ENCODE peak calls at places on chromosomes 1 and 21, in ten cellular contexts. I is amygdala; M is stimulated activated CD4-positive, alpha-beta T cell treated with anti-CD3 and anti-CD28 coated beads, Interleukin-1b, Interleukin-23, amount 100 ng/mL, for 4 hours; H is tibial artery; R is caudate nucleus; J is adipocyte; D is stimulated activated CD8-positive, alpha-beta memory T cell treated with anti-CD3 and anti-CD28 coated beads, Interleukin-7, amount 100 ng/mL, for 4 hours; A is Jurkat, Clone E6-1; L is activated CD4-positive, alpha-beta T cell treated with anti-CD3 and anti-CD28 coated beads, Interleukin-2, amount 50 U/mL, for 24 hours; Y is islet precursor cell. S is an unnamed sample.

GRCh38 chr1:152946651-152947256 is at the start of gene SPRR5:
- DNase-seq in M (no peak), L (no peak), A (no peak), I (no peak), R (no peak), J (no peak), Y (no peak), D (no peak), H (no peak), S (no peak)

GRCh38 chr1:234551032-234551378 is 59.0 kb downstream of the IRF2BP2 start:
- DNase-seq in M (no peak), Y (peak; percentile 62), D (no peak), H (no peak), L (no peak), R (no peak), J (no peak), A (no peak), I (peak; percentile 54), S (no peak)

GRCh38 chr1:211684791-211685190 is 9.4 kb upstream of the NEK2 start:
- DNase-seq in J (peak; percentile 60), A (no peak), D (no peak), H (no peak), Y (no peak), M (no peak), R (no peak), I (no peak), L (no peak), S (no peak)

GRCh38 chr1:8213676-8214075 is 104.2 kb upstream of the SLC45A1 start:
- DNase-seq in M (no peak), I (no peak), J (no peak), D (no peak), H (no peak), Y (no peak), A (no peak), L (no peak), R (no peak), S (no peak)

GRCh38 chr1:169460193-169460833 is 25.4 kb downstream of the SLC19A2 start:
- DNase-seq in H (no peak), A (no peak), L (peak; percentile 11), R (no peak), J (no peak), M (no peak), I (no peak), D (no peak), Y (no peak), S (no peak)

GRCh38 chr1:40709100-40709801 is 17.7 kb downstream of the NFYC start:
- DNase-seq in I (peak; percentile 90), A (peak; percentile 50), R (peak; percentile 79), M (peak; percentile 19), D (peak; percentile 55), Y (peak; percentile 96), L (peak; percentile 71), H (peak; percentile 86), J (peak; percentile 96), S (peak; percentile 88)

GRCh38 chr1:108045370-108045950 is 80.5 kb upstream of the VAV3 start:
- DNase-seq in R (no peak), L (no peak), I (no peak), M (no peak), H (no peak), A (no peak), J (no peak), D (no peak), Y (peak; percentile 54), S (no peak)

GRCh38 chr1:10601342-10602060 is 126.8 kb downstream of the PEX14 start:
- DNase-seq in H (no peak), D (no peak), M (no peak), J (no peak), L (no peak), Y (no peak), R (no peak), A (no peak), I (no peak), S (no peak)

GRCh38 chr21:39094847-39095525 is 88.3 kb downstream of the PSMG1 start:
- DNase-seq in M (no peak), I (no peak), R (no peak), J (peak; percentile 58), Y (no peak), L (no peak), A (no peak), D (no peak), H (peak; percentile 54), S (peak; percentile 46)

GRCh38 chr1:37793773-37794371 is at the start of gene MANEAL:
- DNase-seq in J (peak; percentile 79), L (no peak), D (peak; percentile 17), M (peak; percentile 26), H (peak; percentile 68), Y (peak; percentile 79), A (no peak), I (peak; percentile 48), R (no peak), S (peak; percentile 63)

GRCh38 chr21:46545363-46545762 is 59.5 kb downstream of the S100B start:
- DNase-seq in J (no peak), L (no peak), A (no peak), D (no peak), I (no peak), M (no peak), R (no peak), H (no peak), Y (peak; percentile 85), S (peak; percentile 6)

GRCh38 chr1:26378088-26378878 is 5.7 kb upstream of the ZNF683 start:
- DNase-seq in I (no peak), L (peak; percentile 64), Y (no peak), A (peak; percentile 97), R (no peak), D (peak; percentile 80), J (peak; percentile 95), H (no peak), M (peak; percentile 32), S (peak; percentile 94)

GRCh38 chr1:37257646-37258045 is 216.7 kb upstream of the ZC3H12A start:
- DNase-seq in R (no peak), J (no peak), D (no peak), I (no peak), L (no peak), A (no peak), M (no peak), H (no peak), Y (no peak), S (no peak)

GRCh38 chr1:219220945-219221344 is 47.3 kb downstream of the LYPLAL1 start:
- DNase-seq in J (no peak), R (no peak), Y (no peak), M (no peak), I (no peak), D (no peak), A (no peak), L (no peak), H (no peak), S (peak; percentile 29)

GRCh38 chr1:29645586-29645985 is 409.3 kb downstream of the PTPRU start:
- DNase-seq in A (no peak), J (no peak), H (peak; percentile 9), I (no peak), R (no peak), L (no peak), M (no peak), D (no peak), Y (peak; percentile 23), S (no peak)

GRCh38 chr1:24301395-24302175 is 17.6 kb upstream of the GRHL3 start:
- DNase-seq in D (no peak), L (no peak), A (no peak), I (no peak), J (peak; percentile 19), H (no peak), R (no peak), M (no peak), Y (no peak), S (no peak)

GRCh38 chr1:183215936-183216335 is 29.9 kb downstream of the LAMC2 start:
- DNase-seq in I (no peak), D (no peak), A (no peak), J (no peak), M (no peak), R (no peak), Y (peak; percentile 19), H (no peak), L (no peak), S (no peak)

GRCh38 chr1:154845174-154845573 is 24.9 kb downstream of the KCNN3 start:
- DNase-seq in H (no peak), R (no peak), Y (no peak), D (no peak), M (no peak), J (no peak), A (no peak), L (no peak), I (no peak), S (no peak)

GRCh38 chr1:174258148-174258550 is 98.8 kb downstream of the RABGAP1L start:
- DNase-seq in I (peak; percentile 38), H (no peak), Y (no peak), A (peak; percentile 44), L (peak; percentile 25), M (peak; percentile 23), R (no peak), D (no peak), J (peak; percentile 64), S (peak; percentile 61)

GRCh38 chr1:31412732-31413404 is at the start of gene SERINC2:
- DNase-seq in R (no peak), Y (no peak), I (no peak), M (peak; percentile 26), L (no peak), H (no peak), A (no peak), J (peak; percentile 57), D (no peak), S (peak; percentile 71)

GRCh38 chr1:24966724-24967346 is 36.8 kb upstream of the RUNX3 start:
- DNase-seq in H (no peak), Y (no peak), A (no peak), I (no peak), J (peak; percentile 15), D (peak; percentile 66), L (peak; percentile 67), R (no peak), M (peak; percentile 53), S (peak; percentile 54)

GRCh38 chr1:33111965-33112364 is 31.0 kb downstream of the AZIN2 start:
- DNase-seq in M (no peak), Y (no peak), I (no peak), D (no peak), H (no peak), J (peak; percentile 58), L (no peak), R (no peak), A (peak; percentile 37), S (peak; percentile 54)

GRCh38 chr1:17933991-17934390 is 173.6 kb upstream of the IGSF21 start:
- DNase-seq in I (no peak), L (no peak), R (no peak), J (no peak), A (no peak), M (no peak), H (no peak), D (no peak), Y (peak; percentile 93), S (no peak)

GRCh38 chr1:237220243-237220642 is 178.3 kb downstream of the RYR2 start:
- DNase-seq in L (no peak), R (no peak), M (no peak), A (no peak), H (no peak), D (no peak), J (no peak), I (no peak), Y (no peak), S (no peak)

GRCh38 chr1:58620926-58621325 is 43.9 kb upstream of the TACSTD2 start:
- DNase-seq in M (no peak), J (no peak), A (peak; percentile 36), I (no peak), R (no peak), H (no peak), D (no peak), L (no peak), Y (no peak), S (peak; percentile 52)